ENCODE peak calls at places on chromosomes 11 and 22, in seven cellular contexts. X is neuronal stem cell, P is mesendoderm, J is transverse colon, B is cardiac muscle cell, H is AG04450, C is heart right ventricle. L is an unnamed sample.

GRCh38 chr11:6269994-6270393 is 10.4 kb downstream of the CCKBR start:
- DNase-seq in X (no peak), P (no peak), J (no peak), B (no peak), H (no peak), C (no peak), L (no peak)

GRCh38 chr22:35986085-35986484 is 42.5 kb downstream of the RBFOX2 start:
- DNase-seq in X (no peak), P (no peak), J (no peak), B (no peak), H (no peak), C (no peak), L (no peak)

GRCh38 chr11:95565692-95566091 is 223.9 kb downstream of the FAM76B start:
- DNase-seq in X (peak; percentile 59), P (no peak), J (no peak), B (no peak), H (no peak), C (no peak), L (no peak)

GRCh38 chr11:1852885-1853284 is at the start of gene LSP1:
- DNase-seq in X (no peak), P (no peak), J (peak; percentile 80), B (no peak), H (no peak), C (peak; percentile 25), L (no peak)

GRCh38 chr22:27297125-27297524 is 504.4 kb downstream of the MN1 start:
- DNase-seq in X (no peak), P (no peak), J (no peak), B (no peak), H (no peak), C (no peak), L (no peak)

GRCh38 chr22:42895087-42895486 is 38.0 kb upstream of the ARFGAP3 start:
- DNase-seq in X (no peak), P (no peak), J (no peak), B (no peak), H (no peak), C (no peak), L (no peak)

GRCh38 chr22:41482319-41482935 is 13.5 kb downstream of the ACO2 start:
- DNase-seq in X (no peak), P (no peak), J (no peak), B (no peak), H (no peak), C (no peak), L (no peak)

GRCh38 chr11:14578551-14578956 is 58.4 kb upstream of the PSMA1 start:
- DNase-seq in X (no peak), P (peak; percentile 70), J (peak; percentile 43), B (peak; percentile 5), H (no peak), C (no peak), L (no peak)

GRCh38 chr22:24703101-24703500 is 71.4 kb downstream of the PIWIL3 start:
- DNase-seq in X (no peak), P (no peak), J (peak; percentile 38), B (no peak), H (peak; percentile 27), C (peak; percentile 45), L (no peak)

GRCh38 chr11:61747389-61748285 is 4.8 kb upstream of the MYRF start:
- DNase-seq in X (peak; percentile 61), P (peak; percentile 77), J (peak; percentile 86), B (peak; percentile 87), H (no peak), C (peak; percentile 79), L (peak; percentile 66)

GRCh38 chr11:124784051-124784450 is 16.2 kb downstream of the MSANTD2 start:
- DNase-seq in X (no peak), P (no peak), J (no peak), B (no peak), H (no peak), C (no peak), L (no peak)

GRCh38 chr22:49917997-49918910 is at the start of the genes ALG12 and CRELD2:
- DNase-seq in X (peak; percentile 98), P (peak; percentile 98), J (peak; percentile 98), B (peak; percentile 99), H (peak; percentile 91), C (peak; percentile 97), L (peak; percentile 99)

GRCh38 chr22:44566911-44567310 is 68.9 kb upstream of the RTL6 start:
- DNase-seq in X (no peak), P (no peak), J (no peak), B (no peak), H (no peak), C (no peak), L (no peak)

GRCh38 chr11:124961972-124962609 is 8.1 kb downstream of the CCDC15 start:
- DNase-seq in X (peak; percentile 49), P (peak; percentile 73), J (no peak), B (peak; percentile 63), H (peak; percentile 74), C (no peak), L (peak; percentile 16)

GRCh38 chr22:39309364-39309861 is 10.0 kb downstream of the RPL3 start:
- DNase-seq in X (no peak), P (peak; percentile 89), J (no peak), B (no peak), H (no peak), C (no peak), L (no peak)

GRCh38 chr11:64138413-64138812 is 27.5 kb downstream of the MACROD1 start:
- DNase-seq in X (no peak), P (no peak), J (no peak), B (no peak), H (no peak), C (no peak), L (no peak)

GRCh38 chr11:47498149-47498548 is 49.2 kb upstream of the RAPSN start:
- DNase-seq in X (no peak), P (no peak), J (no peak), B (no peak), H (no peak), C (no peak), L (no peak)

GRCh38 chr11:47500121-47500520 is 51.2 kb upstream of the RAPSN start:
- DNase-seq in X (no peak), P (no peak), J (no peak), B (no peak), H (no peak), C (no peak), L (no peak)

GRCh38 chr11:47498584-47499152 is 49.7 kb upstream of the RAPSN start:
- DNase-seq in X (no peak), P (no peak), J (no peak), B (no peak), H (no peak), C (no peak), L (no peak)

GRCh38 chr11:47499160-47499559 is 50.2 kb upstream of the RAPSN start:
- DNase-seq in X (no peak), P (no peak), J (no peak), B (no peak), H (no peak), C (no peak), L (no peak)

GRCh38 chr11:47499614-47500013 is 50.7 kb upstream of the RAPSN start:
- DNase-seq in X (no peak), P (no peak), J (no peak), B (no peak), H (no peak), C (no peak), L (no peak)
- H3K27ac ChIP-seq in X (no peak overlapping the region), P (no peak overlapping the region), J (peak overlapping the region; percentile 10), B (peak overlapping the region; percentile 2), H (no peak overlapping the region), C (peak overlapping the region; percentile 82), L (no peak overlapping the region)

DNA sequence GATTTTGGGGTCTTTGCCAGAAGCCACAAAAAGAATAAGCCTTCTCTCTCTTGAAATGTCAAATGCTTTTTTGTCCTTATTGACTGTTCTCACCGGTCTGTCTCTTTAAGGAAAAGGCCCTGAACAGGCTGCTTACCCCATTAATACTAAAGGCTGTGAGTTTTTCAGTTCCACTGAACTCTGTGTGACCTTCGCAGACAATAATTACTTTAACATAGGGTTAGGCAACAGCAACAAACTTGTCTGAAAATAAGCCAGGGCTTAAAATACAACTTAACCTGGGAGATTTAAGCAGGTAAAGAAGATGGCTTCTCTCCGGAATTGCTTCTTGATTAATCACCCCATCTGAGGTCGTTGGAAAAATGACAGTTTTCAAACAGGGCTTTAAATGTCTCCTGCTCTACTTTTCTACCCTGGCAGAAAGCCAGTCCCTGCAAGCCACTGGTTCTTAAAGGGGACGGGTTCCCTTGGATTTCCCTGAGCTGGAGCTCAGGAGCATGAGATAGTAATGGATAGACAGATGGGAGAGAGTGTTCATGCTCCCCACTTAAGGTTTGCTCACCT is 69.4 kb downstream of the ARL14EP start:
- DNase-seq in X (no peak), P (no peak), J (no peak), B (peak; percentile 57), H (no peak), C (no peak), L (no peak)
- H3K4me3 ChIP-seq in X (no peak overlapping the region), P (no peak overlapping the region), J (no peak overlapping the region), B (no peak overlapping the region), H (no peak overlapping the region), C (no peak overlapping the region), L (no peak overlapping the region)

GRCh38 chr11:126197277-126197939 is 14.0 kb downstream of the RPUSD4 start:
- DNase-seq in X (no peak), P (peak; percentile 21), J (no peak), B (no peak), H (peak; percentile 39), C (no peak), L (no peak)
- H3K27ac ChIP-seq in X (no peak overlapping the region), P (no peak overlapping the region), J (no peak overlapping the region), B (no peak overlapping the region), H (peak overlapping the region; percentile 21), C (no peak overlapping the region), L (no peak overlapping the region)

GRCh38 chr22:29081499-29082236 is 8.8 kb downstream of the KREMEN1 start:
- DNase-seq in X (no peak), P (no peak), J (no peak), B (no peak), H (no peak), C (no peak), L (no peak)

GRCh38 chr22:29079218-29079901 is 6.5 kb downstream of the KREMEN1 start:
- DNase-seq in X (no peak), P (no peak), J (peak; percentile 64), B (no peak), H (no peak), C (no peak), L (no peak)

GRCh38 chr22:29078869-29079207 is 6.0 kb downstream of the KREMEN1 start:
- DNase-seq in X (no peak), P (no peak), J (no peak), B (no peak), H (no peak), C (no peak), L (no peak)

GRCh38 chr22:29080061-29080975 is 7.5 kb downstream of the KREMEN1 start:
- DNase-seq in X (no peak), P (no peak), J (no peak), B (no peak), H (no peak), C (no peak), L (no peak)

DNA sequence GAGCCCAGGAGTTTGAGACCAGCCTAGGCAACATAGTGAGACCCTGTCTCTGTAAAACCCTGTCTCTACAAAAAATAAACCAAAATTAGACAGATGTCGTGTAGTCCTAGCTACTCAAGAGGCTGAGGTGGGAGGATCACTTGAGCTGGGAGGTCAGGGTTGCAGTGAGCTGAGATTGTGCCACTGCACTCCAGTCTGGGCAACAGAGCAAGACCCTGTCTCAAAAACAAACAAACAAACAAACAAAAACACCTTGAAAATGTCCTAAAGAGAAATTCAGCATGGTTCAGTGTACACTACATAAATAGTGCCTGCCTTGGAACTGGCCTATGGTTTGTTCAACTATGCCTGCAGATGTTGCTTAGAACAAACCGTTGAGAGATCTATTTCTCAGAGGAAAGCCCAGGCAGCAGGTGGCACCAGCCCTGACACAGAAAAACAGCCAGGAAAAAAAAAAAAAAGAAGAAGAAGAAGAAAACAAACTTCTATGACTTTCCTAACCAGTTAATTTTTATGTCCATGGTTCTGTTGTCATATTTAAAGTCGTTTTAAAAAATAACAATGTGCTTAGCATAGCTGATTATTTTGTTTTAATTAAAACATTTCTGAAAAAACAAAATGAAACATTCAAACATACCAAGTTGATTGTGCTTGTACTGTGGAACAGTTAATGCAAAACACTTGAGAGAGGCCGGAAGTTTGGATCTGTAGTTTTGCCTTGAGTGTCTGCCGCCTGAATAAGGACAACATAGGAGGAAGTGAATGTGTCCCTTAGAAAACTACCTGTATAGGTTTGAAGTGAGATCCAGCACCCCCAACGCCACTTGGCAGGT is 5.4 kb downstream of the KREMEN1 start:
- DNase-seq in X (no peak), P (no peak), J (no peak), B (no peak), H (no peak), C (no peak), L (no peak)
- H3K4me3 ChIP-seq in X (no peak overlapping the region), P (no peak overlapping the region), J (no peak overlapping the region), B (no peak overlapping the region), H (no peak overlapping the region), C (no peak overlapping the region), L (no peak overlapping the region)